ENCODE peak calls at places on chromosome 9, in ten cellular contexts. F is A549; B is HFF-Myc; D is memory B cell; L is chondrocyte; O is germinal center; Q is T-helper 9 cell; G is HS-5; X is EH; V is activated effector memory CD4-positive, alpha-beta T cell treated with Interleukin-2 at 50 U/mL for 16 hours. A is an unnamed sample.

GRCh38 chr9:110555971-110556370 is 23.6 kb downstream of the SVEP1 start:
- DNase-seq in F (peak; percentile 61), B (no peak), D (no peak), L (no peak), O (no peak), Q (no peak), G (peak; percentile 75), X (peak; percentile 91), V (no peak), A (no peak)

GRCh38 chr9:21160178-21160577 is 6.3 kb downstream of the IFNA21 start:
- DNase-seq in F (no peak), B (no peak), D (no peak), L (no peak), O (no peak), Q (no peak), G (no peak), X (peak; percentile 5), V (no peak), A (no peak)

GRCh38 chr9:36950389-36950788 is 83.7 kb downstream of the PAX5 start:
- DNase-seq in F (no peak), B (no peak), D (no peak), L (no peak), O (no peak), Q (no peak), G (no peak), X (no peak), V (no peak), A (no peak)

GRCh38 chr9:4262735-4263141 is 37.1 kb downstream of the GLIS3 start:
- DNase-seq in F (peak; percentile 66), B (peak; percentile 78), D (no peak), L (no peak), O (no peak), Q (no peak), G (peak; percentile 94), X (peak; percentile 92), V (no peak), A (no peak)

GRCh38 chr9:14706530-14707140 is 13.4 kb upstream of the ZDHHC21 start:
- DNase-seq in F (no peak), B (no peak), D (no peak), L (no peak), O (no peak), Q (no peak), G (no peak), X (no peak), V (no peak), A (no peak)

GRCh38 chr9:131042666-131043065 is 33.7 kb downstream of the LAMC3 start:
- DNase-seq in F (no peak), B (no peak), D (no peak), L (no peak), O (no peak), Q (no peak), G (no peak), X (no peak), V (no peak), A (no peak)

GRCh38 chr9:130741024-130741305 is 47.4 kb downstream of the EXOSC2 start:
- DNase-seq in F (no peak), B (no peak), D (no peak), L (no peak), O (no peak), Q (no peak), G (no peak), X (no peak), V (no peak), A (no peak)

GRCh38 chr9:135077497-135078200 is 9.8 kb upstream of the OLFM1 start:
- DNase-seq in F (no peak), B (no peak), D (no peak), L (no peak), O (no peak), Q (no peak), G (no peak), X (peak; percentile 25), V (no peak), A (no peak)

GRCh38 chr9:91654527-91654926 is 230.9 kb upstream of the NFIL3 start:
- DNase-seq in F (no peak), B (no peak), D (no peak), L (no peak), O (no peak), Q (no peak), G (no peak), X (no peak), V (no peak), A (no peak)

GRCh38 chr9:138072161-138072842 is 194.7 kb downstream of the CACNA1B start:
- DNase-seq in F (no peak), B (no peak), D (no peak), L (no peak), O (no peak), Q (no peak), G (no peak), X (no peak), V (no peak), A (no peak)

GRCh38 chr9:126127591-126127990 is 199.0 kb upstream of the MVB12B start:
- DNase-seq in F (no peak), B (no peak), D (peak; percentile 8), L (peak; percentile 62), O (no peak), Q (no peak), G (no peak), X (no peak), V (no peak), A (no peak)

GRCh38 chr9:72322678-72323077 is 42.3 kb downstream of the ZFAND5 start:
- DNase-seq in F (no peak), B (no peak), D (no peak), L (no peak), O (no peak), Q (no peak), G (no peak), X (no peak), V (no peak), A (no peak)

GRCh38 chr9:12771891-12772290 is 2.9 kb upstream of the LURAP1L start:
- DNase-seq in F (no peak), B (no peak), D (no peak), L (no peak), O (no peak), Q (no peak), G (no peak), X (peak; percentile 48), V (no peak), A (no peak)

GRCh38 chr9:93963969-93964368 is 8.8 kb upstream of the BARX1 start:
- DNase-seq in F (no peak), B (no peak), D (peak; percentile 8), L (no peak), O (peak; percentile 0), Q (no peak), G (no peak), X (no peak), V (no peak), A (no peak)

GRCh38 chr9:112866662-112867274 is 23.9 kb downstream of the SLC46A2 start:
- DNase-seq in F (peak; percentile 69), B (no peak), D (no peak), L (no peak), O (no peak), Q (no peak), G (peak; percentile 68), X (peak; percentile 95), V (no peak), A (no peak)

GRCh38 chr9:27548055-27548741 is 18.6 kb upstream of the MOB3B start:
- DNase-seq in F (peak; percentile 45), B (no peak), D (no peak), L (no peak), O (no peak), Q (no peak), G (no peak), X (peak; percentile 50), V (no peak), A (no peak)

GRCh38 chr9:87206064-87206661 is 258.9 kb upstream of the GAS1 start:
- DNase-seq in F (no peak), B (peak; percentile 56), D (no peak), L (no peak), O (no peak), Q (no peak), G (peak; percentile 60), X (peak; percentile 95), V (no peak), A (no peak)

GRCh38 chr9:16515879-16516289 is 354.6 kb downstream of the BNC2 start:
- DNase-seq in F (peak; percentile 26), B (no peak), D (no peak), L (no peak), O (no peak), Q (no peak), G (no peak), X (peak; percentile 87), V (no peak), A (no peak)

GRCh38 chr9:38417003-38417965 is 7.0 kb downstream of the IGFBPL1 start:
- DNase-seq in F (peak; percentile 48), B (no peak), D (no peak), L (no peak), O (peak; percentile 16), Q (peak; percentile 19), G (no peak), X (no peak), V (no peak), A (no peak)

GRCh38 chr9:9214052-9214451 is 1398.8 kb downstream of the PTPRD start:
- DNase-seq in F (no peak), B (no peak), D (no peak), L (no peak), O (no peak), Q (no peak), G (no peak), X (no peak), V (no peak), A (no peak)

GRCh38 chr9:131019387-131020239 is 10.6 kb downstream of the LAMC3 start:
- DNase-seq in F (no peak), B (peak; percentile 90), D (no peak), L (no peak), O (no peak), Q (no peak), G (no peak), X (peak; percentile 79), V (no peak), A (no peak)

GRCh38 chr9:90309809-90310522 is 332.7 kb downstream of the DIRAS2 start:
- DNase-seq in F (no peak), B (no peak), D (no peak), L (no peak), O (no peak), Q (no peak), G (no peak), X (no peak), V (no peak), A (no peak)

GRCh38 chr9:91219557-91219956 is 142.2 kb downstream of the AUH start:
- DNase-seq in F (no peak), B (no peak), D (no peak), L (no peak), O (no peak), Q (no peak), G (no peak), X (no peak), V (no peak), A (no peak)

A was measured in activated CD8-positive, alpha-beta memory T cell treated with anti-CD3 and anti-CD28 coated beads for 4 hours.